ENCODE peak calls at places on chromosome 20, in four cellular contexts. F, W, G and O are unnamed samples.

GRCh38 chr20:56924976-56925695 is 296.0 kb downstream of the TFAP2C start:
- DNase-seq in F (no peak), W (no peak), G (no peak), O (peak)

GRCh38 chr20:53748821-53749402 is 155.3 kb upstream of the ZNF217 start:
- DNase-seq in F (no peak), W (no peak), G (no peak), O (no peak)

GRCh38 chr20:53002786-53003185 is 30.6 kb downstream of the TSHZ2 start:
- DNase-seq in F (no peak), W (no peak), G (no peak), O (no peak)

GRCh38 chr20:35953411-35954199 is 697 bp downstream of the SCAND1 start:
- DNase-seq in F (no peak), W (peak), G (peak), O (peak)

GRCh38 chr20:21503345-21503744 is 10.5 kb downstream of the NKX2-2 start:
- DNase-seq in F (no peak), W (no peak), G (no peak), O (no peak)

GRCh38 chr20:36526521-36527011 is 14.8 kb upstream of the MYL9 start:
- DNase-seq in F (peak), W (no peak), G (no peak), O (no peak)

GRCh38 chr20:40317156-40317790 is 371.8 kb downstream of the MAFB start:
- DNase-seq in F (no peak), W (no peak), G (no peak), O (no peak)

GRCh38 chr20:47817573-47817972 is 32.3 kb upstream of the SULF2 start:
- DNase-seq in F (no peak), W (no peak), G (no peak), O (no peak)

GRCh38 chr20:9454781-9455180 is 59.6 kb upstream of the LAMP5 start:
- DNase-seq in F (no peak), W (no peak), G (no peak), O (no peak)

GRCh38 chr20:19779634-19780033 is 21.6 kb downstream of the RIN2 start:
- DNase-seq in F (no peak), W (no peak), G (no peak), O (no peak)

GRCh38 chr20:4272225-4272624 is 256.9 kb upstream of the RNF24 start:
- DNase-seq in F (no peak), W (no peak), G (no peak), O (no peak)

GRCh38 chr20:31721408-31722332 is 998 bp downstream of the BCL2L1 start:
- DNase-seq in F (no peak), W (peak), G (no peak), O (peak)

GRCh38 chr20:63874254-63874653 is 9.2 kb downstream of the TPD52L2 start:
- DNase-seq in F (no peak), W (no peak), G (no peak), O (no peak)

GRCh38 chr20:57250607-57251343 is 15.7 kb downstream of the BMP7 start:
- DNase-seq in F (no peak), W (no peak), G (no peak), O (no peak)

GRCh38 chr20:8213270-8213669 is 81.2 kb downstream of the PLCB1 start:
- DNase-seq in F (no peak), W (no peak), G (no peak), O (no peak)